ENCODE peak calls at places on chromosomes 13 and 19, in four cellular contexts. K, B, X and O are unnamed samples.
A peak's percentile ranks its signal among the peaks of the same experiment; 100 is the strongest.

GRCh38 chr13:101204270-101205011 is 211.9 kb downstream of the NALCN start:
- DNase-seq in K (no peak), B (no peak), X (no peak), O (no peak)

GRCh38 chr13:48600374-48601364 is 53.1 kb upstream of the CYSLTR2 start:
- DNase-seq in K (no peak), B (no peak), X (no peak), O (no peak)

GRCh38 chr19:18590273-18591272 is 2.0 kb downstream of the REX1BD start:
- DNase-seq in K (no peak), B (no peak), X (no peak), O (no peak)

GRCh38 chr19:7006305-7006704 is 14.9 kb downstream of the MBD3L2B start:
- DNase-seq in K (no peak), B (no peak), X (no peak), O (no peak)

GRCh38 chr19:56973713-56974553 is 133.4 kb upstream of the PEG3 start:
- DNase-seq in K (no peak), B (no peak), X (no peak), O (no peak)

GRCh38 chr13:40096357-40096911 is 441.0 kb downstream of the COG6 start:
- DNase-seq in K (peak; percentile 32), B (no peak), X (no peak), O (no peak)

GRCh38 chr13:84940167-84940566 is 859.1 kb downstream of the SLITRK6 start:
- DNase-seq in K (no peak), B (no peak), X (no peak), O (no peak)

GRCh38 chr13:31859546-31859945 is 120.2 kb downstream of the RXFP2 start:
- DNase-seq in K (no peak), B (no peak), X (no peak), O (no peak)

GRCh38 chr13:50353651-50354415 is 338.6 kb downstream of the KCNRG start:
- DNase-seq in K (no peak), B (no peak), X (no peak), O (no peak)

GRCh38 chr13:113742000-113742441 is 17.0 kb upstream of the TMEM255B start:
- DNase-seq in K (no peak), B (no peak), X (no peak), O (no peak)